ENCODE peak calls at places on chromosome 22, in four cellular contexts. E, V, N and B are unnamed samples.

GRCh38 chr22:22193923-22194322 is 50.7 kb upstream of the VPREB1 start:
- DNase-seq in V (no peak), N (no peak), E (no peak), B (no peak)

GRCh38 chr22:49951986-49952896 is 8.3 kb upstream of the PIM3 start:
- DNase-seq in N (peak), E (no peak), V (no peak), B (peak)

GRCh38 chr22:50074551-50075042 is 10.6 kb downstream of the MLC1 start:
- DNase-seq in V (no peak), E (no peak), N (no peak), B (no peak)

GRCh38 chr22:21443057-21443734 is 24.0 kb upstream of the TMEM191C start:
- DNase-seq in E (no peak), V (peak), N (no peak), B (no peak)

GRCh38 chr22:24816841-24817240 is 10.8 kb downstream of the SGSM1 start:
- DNase-seq in E (no peak), V (no peak), N (no peak), B (peak)

GRCh38 chr22:28103596-28103995 is 184.5 kb upstream of the PITPNB start:
- DNase-seq in E (no peak), V (no peak), N (peak), B (no peak)

GRCh38 chr22:29224859-29225410 is 19.2 kb downstream of the EMID1 start:
- DNase-seq in E (no peak), V (peak), N (no peak), B (no peak)

GRCh38 chr22:37503850-37504249 is 15.4 kb downstream of the CARD10 start:
- DNase-seq in N (no peak), V (no peak), E (no peak), B (no peak)

GRCh38 chr22:29121124-29121523 is 48.3 kb downstream of the KREMEN1 start:
- DNase-seq in N (peak), V (no peak), E (no peak), B (no peak)

GRCh38 chr22:50039669-50040458 is 18.2 kb downstream of the TTLL8 start:
- DNase-seq in N (no peak), E (no peak), V (peak), B (no peak)

DNA sequence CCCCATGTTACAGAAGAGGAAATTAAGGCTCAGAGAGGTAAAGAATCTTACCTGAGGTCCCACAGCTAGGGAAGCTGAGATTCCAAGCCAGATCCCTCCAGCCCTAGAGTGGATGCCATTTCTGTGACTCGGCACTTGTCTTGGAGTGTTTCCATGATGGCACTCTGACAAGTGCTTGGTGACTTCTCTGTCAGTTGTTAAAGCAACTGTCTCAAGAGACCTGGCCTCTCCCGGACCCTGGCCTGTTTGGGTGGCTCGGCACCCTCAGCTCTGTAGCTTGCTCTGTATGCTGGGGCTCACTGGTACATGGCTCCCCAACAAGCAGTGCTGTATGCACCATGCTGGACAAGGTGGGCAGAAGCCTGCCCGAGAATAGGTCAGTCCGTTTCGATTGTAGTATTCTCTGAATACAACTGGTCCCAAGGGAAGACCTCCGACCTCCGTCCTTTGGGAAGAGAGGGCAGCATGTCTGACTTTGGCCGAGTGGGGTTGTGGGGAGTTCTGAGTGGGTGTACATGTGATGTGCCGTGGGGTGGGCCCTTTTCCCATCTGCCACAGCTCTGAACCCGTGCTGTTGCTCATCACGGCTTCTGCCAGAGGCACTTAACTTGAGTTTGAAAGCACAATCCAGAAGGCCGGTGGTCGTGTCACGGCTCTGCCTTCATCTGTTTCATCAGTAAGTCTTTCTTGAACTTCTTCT is 12.4 kb downstream of the ACO2 start:
- DNase-seq in E (no peak), N (peak), V (no peak), B (peak)
- H3K4me3 ChIP-seq in E (no peak), N (no peak), V (no peak), B (no peak)

DNA sequence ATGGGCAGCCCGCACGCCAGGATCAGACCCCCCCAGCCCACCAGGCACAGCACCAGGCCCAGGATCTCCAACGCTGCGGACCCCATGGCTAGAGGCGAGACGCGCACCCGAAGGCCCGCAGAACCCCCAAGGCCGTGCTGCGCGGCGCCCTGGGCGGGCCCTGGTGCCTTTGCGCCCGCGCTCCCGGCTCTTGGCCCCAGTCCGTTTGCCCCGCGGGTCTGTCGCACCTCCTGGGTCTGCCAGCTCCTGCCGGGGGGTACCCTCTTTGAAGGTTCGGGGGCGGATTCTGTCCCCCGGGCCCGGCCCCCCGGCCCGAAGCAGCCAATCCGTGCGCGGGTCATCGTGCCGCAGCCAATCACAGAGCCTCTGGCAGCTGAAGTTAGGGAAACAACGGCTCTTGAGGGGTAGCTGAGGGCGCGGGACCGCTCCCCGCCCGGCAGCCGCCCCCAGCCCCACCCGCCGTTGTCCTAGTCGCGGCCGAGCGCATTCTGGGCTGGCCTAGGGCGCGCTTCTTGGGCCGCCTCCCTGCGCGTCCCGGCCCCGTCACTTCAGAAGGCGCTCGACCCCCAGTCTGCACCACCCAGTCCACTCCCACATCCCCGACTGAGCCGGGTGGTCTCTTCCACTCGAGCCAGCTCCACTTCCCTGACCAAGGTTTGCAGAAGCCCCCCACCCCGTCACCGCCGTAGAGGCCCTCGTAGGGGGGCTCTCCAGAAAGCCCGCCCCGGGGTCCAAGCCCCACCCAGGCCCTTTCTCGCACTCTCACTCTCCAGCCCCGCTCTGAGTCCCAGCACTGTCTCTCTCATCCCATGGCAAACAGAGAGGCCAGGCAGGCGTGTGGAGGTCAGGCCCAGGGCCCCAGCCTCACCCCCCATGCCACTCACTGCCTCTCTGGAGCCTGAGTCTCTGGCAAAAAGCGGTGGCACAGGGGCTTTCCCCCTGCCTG is at the start of gene CLDN5:
- DNase-seq in N (peak), E (no peak), V (peak), B (no peak)
- H3K4me3 ChIP-seq in N (peak), E (no peak), V (peak), B (peak)

GRCh38 chr22:42439821-42440674 is 7.8 kb upstream of the NFAM1 start:
- DNase-seq in E (no peak), N (peak), V (peak), B (peak)
- H3K4me3 ChIP-seq in E (no peak), N (no peak), V (no peak), B (no peak)

GRCh38 chr22:36221799-36222751 is 17.3 kb downstream of the APOL2 start:
- DNase-seq in V (peak), N (peak), E (no peak), B (peak)
- H3K4me3 ChIP-seq in V (no peak), N (no peak), E (no peak), B (no peak)